ENCODE peak calls at places on chromosome 17, in six cellular contexts. F, G, R, M, H and K are unnamed samples.

GRCh38 chr17:50629902-50630301 is 4.8 kb upstream of the ABCC3 start:
- DNase-seq in F (no peak), G (no peak), R (no peak), M (no peak), H (no peak), K (no peak)

GRCh38 chr17:82839617-82840292 is at the start of gene ZNF750:
- DNase-seq in F (no peak), G (no peak), R (no peak), M (no peak), H (no peak), K (no peak)

GRCh38 chr17:42754782-42755181 is 6.2 kb upstream of the RAMP2 start:
- DNase-seq in F (no peak), G (no peak), R (no peak), M (no peak), H (no peak), K (no peak)

GRCh38 chr17:28740406-28741357 is 3.1 kb upstream of the TRAF4 start:
- DNase-seq in F (no peak), G (no peak), R (no peak), M (no peak), H (no peak), K (no peak)

GRCh38 chr17:14840616-14841231 is 424.4 kb downstream of the PMP22 start:
- DNase-seq in F (no peak), G (no peak), R (no peak), M (no peak), H (no peak), K (no peak)

GRCh38 chr17:17740627-17741237 is 59.5 kb downstream of the RAI1 start:
- DNase-seq in F (no peak), G (no peak), R (no peak), M (no peak), H (no peak), K (no peak)

GRCh38 chr17:70848785-70849184 is 679.5 kb downstream of the KCNJ2 start:
- DNase-seq in F (no peak), G (no peak), R (no peak), M (no peak), H (no peak), K (no peak)

GRCh38 chr17:77570565-77570898 is 388.0 kb upstream of the TNRC6C start:
- DNase-seq in F (no peak), G (no peak), R (no peak), M (no peak), H (no peak), K (no peak)

GRCh38 chr17:50467114-50467854 is 1.4 kb downstream of the CHAD start:
- DNase-seq in F (no peak), G (no peak), R (no peak), M (no peak), H (no peak), K (no peak)

GRCh38 chr17:7852262-7852670 is 2.6 kb upstream of the TMEM88 start:
- DNase-seq in F (no peak), G (no peak), R (no peak), M (no peak), H (no peak), K (no peak)

GRCh38 chr17:64115871-64116534 is 13.9 kb downstream of the ERN1 start:
- DNase-seq in F (no peak), G (no peak), R (no peak), M (no peak), H (no peak), K (no peak)

GRCh38 chr17:146983-147761 is 9.8 kb downstream of the SCGB1C2 start:
- DNase-seq in F (no peak), G (no peak), R (no peak), M (no peak), H (no peak), K (no peak)

GRCh38 chr17:37417852-37418251 is 11.2 kb downstream of the TADA2A start:
- DNase-seq in F (no peak), G (no peak), R (no peak), M (no peak), H (no peak), K (no peak)

GRCh38 chr17:9828296-9829059 is 2.8 kb downstream of the GLP2R start:
- DNase-seq in F (no peak), G (no peak), R (no peak), M (no peak), H (no peak), K (no peak)

GRCh38 chr17:8930664-8931063 is 34.8 kb downstream of the PIK3R5 start:
- DNase-seq in F (no peak), G (no peak), R (no peak), M (no peak), H (no peak), K (no peak)

GRCh38 chr17:36600936-36601302 is 464 bp upstream of the MRM1 start:
- DNase-seq in F (no peak), G (no peak), R (no peak), M (no peak), H (no peak), K (no peak)

GRCh38 chr17:17537311-17538099 is 41.3 kb upstream of the RASD1 start:
- DNase-seq in F (no peak), G (no peak), R (no peak), M (no peak), H (no peak), K (no peak)

GRCh38 chr17:48645639-48646182 is 19.6 kb upstream of the HOXB9 start:
- DNase-seq in F (no peak), G (no peak), R (no peak), M (no peak), H (no peak), K (no peak)

GRCh38 chr17:1495265-1495664 is 2.8 kb upstream of the MYO1C start:
- DNase-seq in F (no peak), G (no peak), R (no peak), M (no peak), H (no peak), K (no peak)

GRCh38 chr17:45127583-45128300 is 4.6 kb downstream of the PLCD3 start:
- DNase-seq in F (no peak), G (no peak), R (no peak), M (no peak), H (peak), K (no peak)

GRCh38 chr17:81547614-81547982 is 4.6 kb downstream of the FAAP100 start:
- DNase-seq in F (no peak), G (no peak), R (no peak), M (no peak), H (no peak), K (no peak)
- TF ChIP-seq POLR2AphosphoS5 in F (no peak), G (no peak), R (no peak), M (no peak), H (no peak), K (no peak)

GRCh38 chr17:31559647-31560501 is 168.4 kb downstream of the RAB11FIP4 start:
- DNase-seq in F (no peak), G (no peak), R (no peak), M (no peak), H (no peak), K (no peak)

GRCh38 chr17:31561469-31562412 is 170.3 kb downstream of the RAB11FIP4 start:
- DNase-seq in F (no peak), G (no peak), R (no peak), M (no peak), H (no peak), K (no peak)

GRCh38 chr17:31556969-31557620 is 165.6 kb downstream of the RAB11FIP4 start:
- DNase-seq in F (no peak), G (no peak), R (no peak), M (no peak), H (no peak), K (no peak)

GRCh38 chr17:31560836-31561235 is 169.4 kb downstream of the RAB11FIP4 start:
- DNase-seq in F (no peak), G (no peak), R (no peak), M (no peak), H (no peak), K (no peak)

GRCh38 chr17:31558748-31559646 is 167.5 kb downstream of the RAB11FIP4 start:
- DNase-seq in F (peak), G (peak), R (no peak), M (no peak), H (peak), K (peak)
- TF ChIP-seq POLR2A in F (peak), G (no peak), R (no peak), M (no peak), H (no peak), K (no peak)

GRCh38 chr17:40417258-40417608 is 463 bp downstream of the TOP2A start:
- DNase-seq in F (peak), G (no peak), R (no peak), M (no peak), H (peak), K (no peak)
- TF ChIP-seq TAF1 in F (no peak), G (no peak), R (no peak), M (no peak), H (no peak), K (no peak)

DNA sequence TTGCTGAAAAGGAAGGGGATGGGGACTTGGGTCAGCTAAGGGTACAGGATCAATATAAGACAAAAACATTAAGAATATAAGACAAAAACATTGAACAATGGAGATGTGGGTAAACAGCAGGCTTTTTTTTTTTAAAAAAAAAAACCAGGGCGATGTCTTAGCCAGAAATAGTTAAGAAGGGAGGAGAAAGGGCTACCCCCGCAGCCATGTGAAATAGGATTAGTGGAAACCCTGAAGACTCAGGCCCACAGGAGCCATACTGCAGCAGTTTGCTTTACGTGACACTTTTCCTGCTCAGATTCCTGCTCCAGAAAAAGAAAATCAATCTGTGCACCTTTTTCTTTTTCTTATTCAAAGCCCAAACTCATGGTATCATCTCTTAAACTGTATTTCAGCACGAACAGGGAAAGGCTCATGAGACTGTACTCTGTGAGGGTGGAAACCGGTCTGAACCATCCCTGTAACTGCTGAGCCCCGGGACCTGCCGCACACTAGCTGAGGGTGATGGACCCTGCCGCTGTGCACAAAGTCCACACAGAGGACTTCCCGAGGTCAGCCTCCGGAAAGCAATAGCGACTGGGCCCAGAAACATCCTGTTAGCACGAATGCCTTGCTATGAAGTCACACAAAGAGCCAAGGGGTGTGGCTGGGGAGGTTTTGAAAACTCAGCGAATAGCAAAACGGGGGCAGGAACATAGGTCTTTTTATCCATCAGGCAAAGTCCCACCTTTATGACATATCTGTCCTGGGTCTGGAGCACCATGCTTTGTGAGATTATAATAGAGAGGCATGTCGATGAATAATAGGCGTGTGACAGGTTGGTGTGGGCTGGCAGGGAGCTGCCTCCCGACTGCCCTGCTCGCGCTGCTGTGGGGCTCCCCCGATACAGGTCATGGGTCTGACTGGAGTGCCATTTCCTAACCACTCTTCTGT is 33.2 kb downstream of the CDK5R1 start:
- DNase-seq in F (no peak), G (no peak), R (peak), M (no peak), H (peak), K (no peak)
- TF ChIP-seq POLR2AphosphoS5 in F (no peak), G (peak), R (peak), M (no peak), H (no peak), K (peak)

GRCh38 chr17:81513669-81514484 is 1.3 kb upstream of the ACTG1 start:
- DNase-seq in F (peak), G (no peak), R (no peak), M (no peak), H (peak), K (no peak)
- TF ChIP-seq POLR2A in F (no peak), G (no peak), R (peak), M (no peak), H (no peak), K (peak)

GRCh38 chr17:79298801-79299200 is 224.2 kb downstream of the ENGASE start:
- DNase-seq in F (no peak), G (no peak), R (no peak), M (no peak), H (no peak), K (no peak)

GRCh38 chr17:79296290-79296689 is 221.7 kb downstream of the ENGASE start:
- DNase-seq in F (no peak), G (no peak), R (no peak), M (no peak), H (no peak), K (no peak)

GRCh38 chr17:79299349-79299748 is 224.7 kb downstream of the ENGASE start:
- DNase-seq in F (no peak), G (no peak), R (no peak), M (no peak), H (no peak), K (no peak)

GRCh38 chr17:79294459-79295071 is 219.9 kb downstream of the ENGASE start:
- DNase-seq in F (peak), G (no peak), R (no peak), M (peak), H (peak), K (no peak)

GRCh38 chr17:79295307-79295706 is 220.7 kb downstream of the ENGASE start:
- DNase-seq in F (no peak), G (no peak), R (no peak), M (no peak), H (no peak), K (no peak)
- TF ChIP-seq TAF1 in F (no peak), G (no peak), R (no peak), M (no peak), H (no peak), K (no peak)

DNA sequence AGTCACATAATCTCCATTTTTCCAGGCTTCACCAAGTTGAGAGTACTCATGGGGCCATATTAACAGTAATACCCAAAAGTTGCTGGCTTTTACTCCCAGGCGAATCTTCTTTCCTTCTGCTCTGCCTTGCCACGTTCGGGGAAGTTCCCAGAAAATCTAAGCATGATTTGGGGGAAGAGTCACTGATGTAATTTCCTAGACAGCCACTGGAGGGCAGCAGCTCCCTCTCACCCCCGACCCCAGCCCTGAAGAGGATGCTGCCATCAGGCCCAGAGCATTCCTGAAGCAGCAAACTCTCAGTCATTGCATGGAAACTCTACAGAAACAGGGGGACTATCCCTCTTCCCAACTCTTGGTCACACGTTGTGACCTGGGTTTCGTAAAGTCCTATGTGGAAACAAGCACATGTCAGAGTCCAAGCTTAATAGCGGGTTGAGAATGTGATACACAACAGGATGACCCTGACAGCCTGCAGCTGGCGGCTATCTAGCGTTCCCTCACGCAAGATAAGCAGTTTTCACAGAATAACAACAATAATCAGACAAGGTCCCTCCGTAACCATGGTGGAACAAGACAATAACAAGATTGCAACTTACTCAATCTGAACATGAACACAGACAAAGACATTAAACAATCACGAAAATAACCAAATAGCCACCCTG is 43.8 kb upstream of the DHX40 start:
- DNase-seq in F (peak), G (peak), R (peak), M (peak), H (peak), K (peak)
- TF ChIP-seq POLR2AphosphoS5 in F (no peak), G (no peak), R (no peak), M (no peak), H (no peak), K (no peak)